ENCODE peak calls at places on chromosomes 3 and 15, in eight cellular contexts. One of them, this sample, is unnamed.
A peak's percentile ranks its signal among the peaks of the same experiment; 100 is the strongest.

GRCh38 chr3:38039101-38039898 is at the start of gene DLEC1:
- DNase-seq in LoVo: no peak
- DNase-seq in MG63: no peak
- DNase-seq in Jurkat, Clone E6-1: peak; percentile 73
- DNase-seq in activated T-cell treated with anti-CD3 and anti-CD28 coated beads, Interleukin-2, amount 50 U/mL, for 72 hours: peak; percentile 89
- DNase-seq in left colon: peak; percentile 88
- DNase-seq in tibial nerve: peak; percentile 53
- DNase-seq in naive thymus-derived CD8-positive, alpha-beta T cell: peak; percentile 85
- DNase-seq in this sample: peak; percentile 56

GRCh38 chr15:67135494-67135893 is 70.1 kb downstream of the SMAD3 start:
- DNase-seq in LoVo: no peak
- DNase-seq in MG63: peak; percentile 80
- DNase-seq in Jurkat, Clone E6-1: no peak
- DNase-seq in activated T-cell treated with anti-CD3 and anti-CD28 coated beads, Interleukin-2, amount 50 U/mL, for 72 hours: no peak
- DNase-seq in left colon: no peak
- DNase-seq in tibial nerve: no peak
- DNase-seq in naive thymus-derived CD8-positive, alpha-beta T cell: no peak
- DNase-seq in this sample: no peak

GRCh38 chr3:152151216-152151874 is 117.4 kb upstream of the MBNL1 start:
- DNase-seq in LoVo: no peak
- DNase-seq in MG63: no peak
- DNase-seq in Jurkat, Clone E6-1: no peak
- DNase-seq in activated T-cell treated with anti-CD3 and anti-CD28 coated beads, Interleukin-2, amount 50 U/mL, for 72 hours: no peak
- DNase-seq in left colon: no peak
- DNase-seq in tibial nerve: no peak
- DNase-seq in naive thymus-derived CD8-positive, alpha-beta T cell: no peak
- DNase-seq in this sample: no peak

GRCh38 chr15:51499379-51499976 is 123.1 kb downstream of the DMXL2 start:
- DNase-seq in LoVo: no peak
- DNase-seq in MG63: no peak
- DNase-seq in Jurkat, Clone E6-1: peak; percentile 41
- DNase-seq in activated T-cell treated with anti-CD3 and anti-CD28 coated beads, Interleukin-2, amount 50 U/mL, for 72 hours: no peak
- DNase-seq in left colon: no peak
- DNase-seq in tibial nerve: no peak
- DNase-seq in naive thymus-derived CD8-positive, alpha-beta T cell: no peak
- DNase-seq in this sample: no peak

GRCh38 chr3:31406901-31407300 is 125.8 kb upstream of the STT3B start:
- DNase-seq in LoVo: no peak
- DNase-seq in MG63: no peak
- DNase-seq in Jurkat, Clone E6-1: no peak
- DNase-seq in activated T-cell treated with anti-CD3 and anti-CD28 coated beads, Interleukin-2, amount 50 U/mL, for 72 hours: no peak
- DNase-seq in left colon: no peak
- DNase-seq in tibial nerve: no peak
- DNase-seq in naive thymus-derived CD8-positive, alpha-beta T cell: no peak
- DNase-seq in this sample: no peak

GRCh38 chr15:35921051-35921450 is 375.1 kb upstream of the DPH6 start:
- DNase-seq in LoVo: no peak
- DNase-seq in MG63: no peak
- DNase-seq in Jurkat, Clone E6-1: no peak
- DNase-seq in activated T-cell treated with anti-CD3 and anti-CD28 coated beads, Interleukin-2, amount 50 U/mL, for 72 hours: no peak
- DNase-seq in left colon: no peak
- DNase-seq in tibial nerve: no peak
- DNase-seq in naive thymus-derived CD8-positive, alpha-beta T cell: no peak
- DNase-seq in this sample: no peak

GRCh38 chr3:55607844-55608243 is 120.7 kb upstream of the WNT5A start:
- DNase-seq in LoVo: no peak
- DNase-seq in MG63: no peak
- DNase-seq in Jurkat, Clone E6-1: no peak
- DNase-seq in activated T-cell treated with anti-CD3 and anti-CD28 coated beads, Interleukin-2, amount 50 U/mL, for 72 hours: peak; percentile 35
- DNase-seq in left colon: no peak
- DNase-seq in tibial nerve: no peak
- DNase-seq in naive thymus-derived CD8-positive, alpha-beta T cell: no peak
- DNase-seq in this sample: no peak

GRCh38 chr15:93478922-93479321 is 389.9 kb upstream of the RGMA start:
- DNase-seq in LoVo: no peak
- DNase-seq in MG63: no peak
- DNase-seq in Jurkat, Clone E6-1: no peak
- DNase-seq in activated T-cell treated with anti-CD3 and anti-CD28 coated beads, Interleukin-2, amount 50 U/mL, for 72 hours: no peak
- DNase-seq in left colon: no peak
- DNase-seq in tibial nerve: no peak
- DNase-seq in naive thymus-derived CD8-positive, alpha-beta T cell: no peak
- DNase-seq in this sample: no peak

GRCh38 chr15:67501177-67501835 is 19.6 kb upstream of the C15orf61 start:
- DNase-seq in LoVo: no peak
- DNase-seq in MG63: no peak
- DNase-seq in Jurkat, Clone E6-1: peak; percentile 29
- DNase-seq in activated T-cell treated with anti-CD3 and anti-CD28 coated beads, Interleukin-2, amount 50 U/mL, for 72 hours: no peak
- DNase-seq in left colon: no peak
- DNase-seq in tibial nerve: no peak
- DNase-seq in naive thymus-derived CD8-positive, alpha-beta T cell: peak; percentile 14
- DNase-seq in this sample: no peak

GRCh38 chr3:33717616-33717865 is 513 bp downstream of the CLASP2 start:
- DNase-seq in LoVo: no peak
- DNase-seq in MG63: peak; percentile 57
- DNase-seq in Jurkat, Clone E6-1: no peak
- DNase-seq in activated T-cell treated with anti-CD3 and anti-CD28 coated beads, Interleukin-2, amount 50 U/mL, for 72 hours: no peak
- DNase-seq in left colon: peak; percentile 88
- DNase-seq in tibial nerve: peak; percentile 32
- DNase-seq in naive thymus-derived CD8-positive, alpha-beta T cell: no peak
- DNase-seq in this sample: peak; percentile 83

GRCh38 chr3:169173231-169173630 is 490.3 kb downstream of the MECOM start:
- DNase-seq in LoVo: peak; percentile 43
- DNase-seq in MG63: no peak
- DNase-seq in Jurkat, Clone E6-1: no peak
- DNase-seq in activated T-cell treated with anti-CD3 and anti-CD28 coated beads, Interleukin-2, amount 50 U/mL, for 72 hours: no peak
- DNase-seq in left colon: no peak
- DNase-seq in tibial nerve: no peak
- DNase-seq in naive thymus-derived CD8-positive, alpha-beta T cell: no peak
- DNase-seq in this sample: no peak

GRCh38 chr3:21330293-21330692 is 420.7 kb downstream of the ZNF385D start:
- DNase-seq in LoVo: peak; percentile 2
- DNase-seq in MG63: no peak
- DNase-seq in Jurkat, Clone E6-1: no peak
- DNase-seq in activated T-cell treated with anti-CD3 and anti-CD28 coated beads, Interleukin-2, amount 50 U/mL, for 72 hours: no peak
- DNase-seq in left colon: no peak
- DNase-seq in tibial nerve: no peak
- DNase-seq in naive thymus-derived CD8-positive, alpha-beta T cell: no peak
- DNase-seq in this sample: no peak

GRCh38 chr3:139916271-139916670 is 18.7 kb upstream of the CLSTN2 start:
- DNase-seq in LoVo: no peak
- DNase-seq in MG63: no peak
- DNase-seq in Jurkat, Clone E6-1: no peak
- DNase-seq in activated T-cell treated with anti-CD3 and anti-CD28 coated beads, Interleukin-2, amount 50 U/mL, for 72 hours: no peak
- DNase-seq in left colon: no peak
- DNase-seq in tibial nerve: no peak
- DNase-seq in naive thymus-derived CD8-positive, alpha-beta T cell: no peak
- DNase-seq in this sample: no peak

This sample was measured in tibial artery.